ENCODE peak calls at places on chromosomes 7 and 10, in six cellular contexts. Q, A, X, B, P and L are unnamed samples.

GRCh38 chr7:45366432-45366831 is 207.7 kb upstream of the ADCY1 start:
- DNase-seq in Q (no peak), P (no peak), X (no peak), B (no peak), A (no peak), L (no peak)

GRCh38 chr7:103524042-103524907 is 78.3 kb upstream of the SLC26A5 start:
- DNase-seq in X (peak), Q (no peak), A (peak), P (no peak), B (no peak), L (no peak)

GRCh38 chr7:77415822-77416620 is at the start of gene GSAP:
- DNase-seq in X (no peak), P (peak), B (no peak), A (peak), Q (peak), L (peak)

GRCh38 chr10:58514102-58514472 is 1.4 kb downstream of the BICC1 start:
- DNase-seq in B (no peak), A (no peak), X (no peak), Q (no peak), P (no peak), L (no peak)

GRCh38 chr7:6636741-6637543 is at the start of gene ZNF316:
- DNase-seq in Q (peak), P (no peak), A (peak), X (no peak), B (no peak), L (peak)

GRCh38 chr10:112607506-112607905 is 160.5 kb downstream of the VTI1A start:
- DNase-seq in P (no peak), Q (no peak), A (no peak), B (no peak), X (no peak), L (no peak)

GRCh38 chr10:13990392-13990805 is 340.3 kb downstream of the FRMD4A start:
- DNase-seq in A (no peak), B (no peak), P (no peak), Q (no peak), X (no peak), L (no peak)

GRCh38 chr10:1119501-1119900 is 63.3 kb downstream of the WDR37 start:
- DNase-seq in X (no peak), A (no peak), P (no peak), Q (no peak), B (no peak), L (no peak)

GRCh38 chr7:149598721-149599308 is 101.2 kb upstream of the ZNF746 start:
- DNase-seq in X (peak), A (peak), B (no peak), Q (peak), P (peak), L (peak)

GRCh38 chr10:93894516-93895378 is 969 bp downstream of the SLC35G1 start:
- DNase-seq in P (no peak), Q (no peak), B (no peak), X (no peak), A (peak), L (no peak)

GRCh38 chr7:112638675-112639400 is 151.4 kb downstream of the TMEM168 start:
- DNase-seq in B (peak), P (no peak), A (no peak), X (no peak), Q (no peak), L (no peak)

GRCh38 chr7:82430518-82431465 is 12.8 kb downstream of the CACNA2D1 start:
- DNase-seq in A (no peak), X (no peak), B (no peak), P (no peak), Q (no peak), L (no peak)

GRCh38 chr7:132742152-132742551 is 165.9 kb upstream of the PLXNA4 start:
- DNase-seq in P (no peak), B (no peak), A (no peak), X (no peak), Q (no peak), L (no peak)

GRCh38 chr10:115818015-115818414 is 455.0 kb downstream of the GFRA1 start:
- DNase-seq in A (no peak), Q (no peak), P (no peak), X (no peak), B (no peak), L (no peak)

GRCh38 chr10:106189254-106189653 is 975.3 kb downstream of the SORCS1 start:
- DNase-seq in A (no peak), B (no peak), Q (no peak), P (peak), X (peak), L (no peak)

GRCh38 chr10:34710391-34710751 is 104.7 kb downstream of the PARD3 start:
- DNase-seq in A (peak), P (no peak), X (no peak), B (no peak), Q (no peak), L (no peak)

GRCh38 chr10:80196270-80196949 is 8.9 kb downstream of the ANXA11 start:
- DNase-seq in Q (no peak), X (peak), P (no peak), B (peak), A (no peak), L (no peak)

GRCh38 chr7:108348913-108349312 is 107.3 kb downstream of the NRCAM start:
- DNase-seq in P (no peak), X (no peak), Q (no peak), B (no peak), A (no peak), L (no peak)

GRCh38 chr7:73978681-73979563 is 49.1 kb upstream of the ELN start:
- DNase-seq in A (peak), Q (peak), P (peak), X (peak), B (peak), L (no peak)

GRCh38 chr7:75937958-75938786 is 23.2 kb downstream of the POR start:
- DNase-seq in X (no peak), P (no peak), A (peak), B (no peak), Q (no peak), L (no peak)
- TF ChIP-seq POLR2A in X (no peak), P (no peak), A (no peak), B (no peak), Q (no peak), L (no peak)

DNA sequence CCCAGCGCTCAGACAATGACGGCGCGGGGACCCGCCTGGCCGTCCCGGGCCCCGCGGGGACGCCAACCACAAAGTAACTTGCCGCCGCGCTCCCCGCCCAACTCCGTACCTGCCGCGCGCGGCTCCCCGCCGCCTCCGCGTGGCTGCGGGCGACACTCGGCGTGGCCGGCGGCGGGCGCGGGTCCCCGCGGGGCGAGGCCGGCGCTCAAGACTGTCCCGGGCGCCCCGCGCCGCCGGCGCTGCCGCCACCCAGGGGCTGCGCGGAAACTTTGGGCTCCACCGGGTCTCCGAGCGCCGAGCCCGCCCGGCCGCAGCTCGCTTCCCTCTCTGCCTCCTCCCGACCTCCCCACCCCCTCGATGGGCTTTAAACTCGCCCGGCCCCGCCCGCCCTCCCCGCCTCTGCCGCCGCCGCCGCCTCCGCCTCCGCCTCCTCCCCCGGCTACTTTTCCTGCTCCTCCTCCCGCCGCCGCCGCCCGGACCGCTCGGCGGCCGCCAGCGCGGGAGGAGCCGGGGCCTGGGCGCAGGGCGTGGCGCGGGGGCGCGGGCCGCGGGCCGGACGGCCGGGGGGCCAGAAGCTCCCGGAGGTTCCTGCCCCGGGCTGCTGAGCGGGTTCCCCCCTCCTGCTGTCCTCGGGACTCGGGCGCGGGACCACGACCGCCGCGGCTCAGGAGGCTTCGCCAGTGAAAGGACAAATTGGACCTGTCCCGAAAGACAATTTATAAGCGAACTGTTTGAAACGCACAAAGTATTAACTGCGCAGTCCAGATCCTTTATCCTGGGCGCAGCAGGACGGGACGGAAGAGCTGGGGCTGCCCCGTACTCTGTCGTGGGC is 10.6 kb upstream of the GRB10 start:
- DNase-seq in P (peak), X (no peak), B (no peak), Q (peak), A (peak), L (no peak)
- TF ChIP-seq POLR2AphosphoS5 in P (peak), X (no peak), B (no peak), Q (no peak), A (no peak), L (no peak)

DNA sequence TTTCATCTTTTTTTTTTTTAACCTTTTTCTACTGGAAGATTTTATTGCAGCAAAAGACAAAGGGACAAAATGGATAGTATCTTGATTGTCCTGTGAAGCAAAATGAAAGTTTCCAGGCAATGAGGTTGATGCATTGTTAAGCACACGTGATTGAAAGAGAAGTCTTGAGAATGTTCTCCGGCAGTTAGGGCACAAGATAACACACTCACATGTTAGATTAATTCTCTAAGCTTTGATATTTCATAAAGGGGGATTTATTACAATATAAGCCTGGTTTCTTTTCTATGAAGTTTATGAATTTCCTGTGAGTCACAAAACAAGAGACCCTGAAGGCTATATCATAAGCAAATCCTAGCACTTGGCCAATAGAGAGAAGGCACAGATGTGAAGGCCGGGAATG is 93.4 kb upstream of the ARMC3 start:
- DNase-seq in X (no peak), B (no peak), A (no peak), Q (no peak), P (no peak), L (no peak)
- TF ChIP-seq TAF1 in X (no peak), B (no peak), A (no peak), Q (no peak), P (no peak), L (no peak)

GRCh38 chr10:132306341-132306685 is 1.4 kb downstream of the STK32C start:
- DNase-seq in Q (no peak), X (no peak), P (no peak), B (no peak), A (no peak), L (no peak)

GRCh38 chr10:132308588-132309451 is 1.1 kb upstream of the STK32C start:
- DNase-seq in P (peak), A (no peak), Q (no peak), X (no peak), B (no peak), L (no peak)

GRCh38 chr10:132306951-132307751 is 599 bp downstream of the STK32C start:
- DNase-seq in X (peak), Q (no peak), B (no peak), P (no peak), A (no peak), L (no peak)

GRCh38 chr10:132309466-132309865 is 1.7 kb upstream of the STK32C start:
- DNase-seq in B (no peak), P (no peak), X (no peak), A (no peak), Q (no peak), L (no peak)

GRCh38 chr10:132307823-132308587 is at the start of gene STK32C:
- DNase-seq in Q (peak), A (peak), X (peak), B (no peak), P (peak), L (peak)
- TF ChIP-seq POLR2A in Q (no peak), A (no peak), X (no peak), B (no peak), P (no peak), L (no peak)

GRCh38 chr7:55524558-55525310 is 47.6 kb downstream of the VOPP1 start:
- DNase-seq in B (no peak), P (no peak), Q (no peak), X (no peak), A (no peak), L (no peak)
- TF ChIP-seq POLR2AphosphoS5 in B (no peak), P (no peak), Q (no peak), X (no peak), A (no peak), L (no peak)

GRCh38 chr7:31051598-31052503 is at the start of gene ADCYAP1R1:
- DNase-seq in B (no peak), Q (peak), P (peak), A (no peak), X (no peak), L (no peak)
- TF ChIP-seq TAF1 in B (no peak), Q (no peak), P (peak), A (no peak), X (no peak), L (no peak)

GRCh38 chr7:2864204-2864985 is 20.3 kb upstream of the GNA12 start:
- DNase-seq in X (peak), A (no peak), B (no peak), P (no peak), Q (no peak), L (no peak)

GRCh38 chr7:2861509-2861908 is 17.4 kb upstream of the GNA12 start:
- DNase-seq in P (no peak), X (no peak), Q (no peak), B (no peak), A (no peak), L (no peak)

GRCh38 chr7:2862831-2863361 is 18.8 kb upstream of the GNA12 start:
- DNase-seq in P (no peak), Q (no peak), X (no peak), A (no peak), B (no peak), L (peak)

GRCh38 chr7:2864999-2865670 is 21.0 kb upstream of the GNA12 start:
- DNase-seq in X (peak), A (peak), P (peak), B (no peak), Q (peak), L (peak)

DNA sequence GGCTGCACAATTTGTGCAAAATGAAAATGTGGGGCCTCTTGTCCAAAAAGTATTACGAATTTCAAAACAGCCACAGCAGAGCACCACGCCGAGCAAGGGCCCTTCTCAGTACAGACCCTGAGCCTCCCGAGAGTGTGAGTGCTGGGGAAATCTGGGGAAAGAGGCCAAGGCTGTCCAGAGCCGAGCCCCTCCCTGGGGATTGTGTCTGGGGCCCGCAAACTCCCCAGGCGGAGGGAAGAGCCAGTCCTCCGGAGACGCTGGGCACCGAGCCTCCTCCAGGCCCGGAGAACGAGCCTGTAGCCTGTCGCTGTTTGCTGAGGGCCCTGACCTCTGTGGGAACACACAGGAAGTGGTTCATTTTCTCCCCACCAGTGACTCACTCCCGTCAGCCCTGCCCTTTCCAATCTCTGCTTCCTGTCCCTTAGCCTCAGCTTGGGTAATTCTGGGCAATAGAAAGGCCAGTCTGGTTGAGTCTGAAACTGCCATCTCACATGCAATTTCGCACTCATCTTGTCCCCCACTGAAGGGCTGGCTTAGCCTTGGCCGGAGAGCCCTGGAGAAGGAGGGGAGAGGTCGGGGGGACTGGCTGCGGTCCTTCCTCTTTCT is 19.5 kb upstream of the GNA12 start:
- DNase-seq in A (peak), B (peak), Q (peak), P (no peak), X (peak), L (peak)
- TF ChIP-seq POLR2A in A (peak), B (peak), Q (peak), P (no peak), X (peak), L (peak)

GRCh38 chr10:47165168-47165710 is 134.8 kb upstream of the GDF10 start:
- DNase-seq in A (no peak), B (no peak), Q (no peak), P (no peak), X (no peak), L (no peak)

GRCh38 chr10:47164126-47164799 is 135.7 kb upstream of the GDF10 start:
- DNase-seq in A (no peak), Q (no peak), B (no peak), P (no peak), X (no peak), L (no peak)

GRCh38 chr10:47166405-47166777 is 133.6 kb upstream of the GDF10 start:
- DNase-seq in A (no peak), B (no peak), X (no peak), Q (no peak), P (no peak), L (no peak)

GRCh38 chr10:47164800-47165128 is 135.2 kb upstream of the GDF10 start:
- DNase-seq in P (no peak), Q (no peak), B (no peak), X (no peak), A (no peak), L (no peak)

DNA sequence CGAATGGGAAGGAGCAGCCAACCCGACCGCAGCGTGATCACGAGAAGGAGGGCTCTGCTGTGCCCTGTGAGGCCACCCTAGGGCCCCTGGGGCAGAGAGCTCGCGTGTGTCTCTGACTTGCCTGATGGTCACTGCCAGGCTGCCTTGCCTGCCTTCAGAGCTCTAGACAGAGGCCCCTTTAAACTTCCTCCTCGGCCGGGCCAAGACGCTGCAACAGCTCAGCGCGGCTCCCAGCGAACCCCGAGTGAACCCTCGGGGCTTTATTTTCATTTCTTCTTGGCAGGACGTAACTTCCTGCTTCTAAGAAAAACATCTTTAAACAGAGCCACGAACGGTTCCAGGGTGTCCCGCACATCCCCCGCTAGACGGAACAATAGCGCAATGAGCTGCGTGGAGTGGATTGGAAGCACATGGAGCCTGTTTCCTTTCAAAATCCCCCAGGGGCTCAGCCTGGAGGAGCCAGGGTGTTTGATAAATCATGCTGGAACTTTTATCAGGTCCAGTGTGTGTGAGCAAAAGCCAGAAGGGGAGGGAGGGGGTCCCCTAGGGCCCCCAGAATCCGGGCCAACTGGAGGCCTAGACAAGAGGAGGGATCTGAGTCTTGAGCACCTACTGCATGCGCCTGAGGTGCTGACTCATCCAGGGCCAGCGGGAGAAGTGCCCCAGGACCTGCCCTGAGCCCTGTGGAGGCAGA is 134.1 kb upstream of the GDF10 start:
- DNase-seq in P (no peak), A (no peak), X (no peak), B (no peak), Q (no peak), L (no peak)
- TF ChIP-seq POLR2AphosphoS5 in P (no peak), A (no peak), X (no peak), B (no peak), Q (no peak), L (no peak)

GRCh38 chr10:74787457-74787856 is 38.9 kb upstream of the KAT6B start:
- DNase-seq in Q (no peak), B (no peak), P (no peak), A (no peak), X (no peak), L (no peak)
- TF ChIP-seq TAF1 in Q (no peak), B (no peak), P (no peak), A (no peak), X (no peak), L (no peak)